ENCODE peak calls at places on chromosomes 7 and 10, in nine cellular contexts. One of them, this sample, is unnamed.

GRCh38 chr7:84193787-84194186 is 802 bp downstream of the SEMA3A start:
- DNase-seq in psoas muscle: no peak
- DNase-seq in upper lobe of right lung: no peak
- DNase-seq in DND-41: no peak
- DNase-seq in tibial nerve: no peak
- DNase-seq in HL-60: no peak
- DNase-seq in nephron progenitor cell: no peak
- DNase-seq in heart left ventricle: no peak
- DNase-seq in GM13977: no peak
- DNase-seq in this sample: no peak

GRCh38 chr7:144738708-144739314 is 97.0 kb downstream of the TPK1 start:
- DNase-seq in psoas muscle: no peak
- DNase-seq in upper lobe of right lung: no peak
- DNase-seq in DND-41: peak; percentile 11
- DNase-seq in tibial nerve: peak; percentile 15
- DNase-seq in HL-60: peak; percentile 2
- DNase-seq in nephron progenitor cell: no peak
- DNase-seq in heart left ventricle: no peak
- DNase-seq in GM13977: peak; percentile 7
- DNase-seq in this sample: no peak

GRCh38 chr10:35789996-35790395 is 147.9 kb upstream of the FZD8 start:
- DNase-seq in psoas muscle: no peak
- DNase-seq in upper lobe of right lung: no peak
- DNase-seq in DND-41: no peak
- DNase-seq in tibial nerve: no peak
- DNase-seq in HL-60: no peak
- DNase-seq in nephron progenitor cell: no peak
- DNase-seq in heart left ventricle: no peak
- DNase-seq in GM13977: no peak
- DNase-seq in this sample: no peak

GRCh38 chr7:100583132-100584045 is 2.5 kb downstream of the LRCH4 start:
- DNase-seq in psoas muscle: peak; percentile 71
- DNase-seq in upper lobe of right lung: peak; percentile 88
- DNase-seq in DND-41: peak; percentile 89
- DNase-seq in tibial nerve: peak; percentile 58
- DNase-seq in HL-60: peak; percentile 97
- DNase-seq in nephron progenitor cell: no peak
- DNase-seq in heart left ventricle: peak; percentile 73
- DNase-seq in GM13977: peak; percentile 62
- DNase-seq in this sample: peak; percentile 30

GRCh38 chr10:572066-572465 is 117.4 kb downstream of the DIP2C start:
- DNase-seq in psoas muscle: no peak
- DNase-seq in upper lobe of right lung: no peak
- DNase-seq in DND-41: no peak
- DNase-seq in tibial nerve: no peak
- DNase-seq in HL-60: no peak
- DNase-seq in nephron progenitor cell: no peak
- DNase-seq in heart left ventricle: no peak
- DNase-seq in GM13977: no peak
- DNase-seq in this sample: no peak

GRCh38 chr7:110168010-110168409 is 922.9 kb upstream of the LRRN3 start:
- DNase-seq in psoas muscle: no peak
- DNase-seq in upper lobe of right lung: no peak
- DNase-seq in DND-41: no peak
- DNase-seq in tibial nerve: no peak
- DNase-seq in HL-60: no peak
- DNase-seq in nephron progenitor cell: no peak
- DNase-seq in heart left ventricle: no peak
- DNase-seq in GM13977: no peak
- DNase-seq in this sample: no peak

GRCh38 chr10:122232781-122233180 is 38.3 kb upstream of the BTBD16 start:
- DNase-seq in psoas muscle: no peak
- DNase-seq in upper lobe of right lung: no peak
- DNase-seq in DND-41: no peak
- DNase-seq in tibial nerve: no peak
- DNase-seq in HL-60: no peak
- DNase-seq in nephron progenitor cell: no peak
- DNase-seq in heart left ventricle: no peak
- DNase-seq in GM13977: no peak
- DNase-seq in this sample: no peak

GRCh38 chr10:102676916-102677315 is 32.6 kb downstream of the TRIM8 start:
- DNase-seq in psoas muscle: no peak
- DNase-seq in upper lobe of right lung: no peak
- DNase-seq in DND-41: no peak
- DNase-seq in tibial nerve: no peak
- DNase-seq in HL-60: no peak
- DNase-seq in nephron progenitor cell: peak; percentile 32
- DNase-seq in heart left ventricle: no peak
- DNase-seq in GM13977: peak; percentile 3
- DNase-seq in this sample: no peak

GRCh38 chr7:111224354-111225231 is 133.7 kb downstream of the LRRN3 start:
- DNase-seq in psoas muscle: no peak
- DNase-seq in upper lobe of right lung: no peak
- DNase-seq in DND-41: no peak
- DNase-seq in tibial nerve: no peak
- DNase-seq in HL-60: no peak
- DNase-seq in nephron progenitor cell: no peak
- DNase-seq in heart left ventricle: no peak
- DNase-seq in GM13977: no peak
- DNase-seq in this sample: no peak

GRCh38 chr10:19956633-19957032 is 140.4 kb downstream of the PLXDC2 start:
- DNase-seq in psoas muscle: no peak
- DNase-seq in upper lobe of right lung: no peak
- DNase-seq in DND-41: no peak
- DNase-seq in tibial nerve: no peak
- DNase-seq in HL-60: no peak
- DNase-seq in nephron progenitor cell: no peak
- DNase-seq in heart left ventricle: no peak
- DNase-seq in GM13977: no peak
- DNase-seq in this sample: no peak

GRCh38 chr7:45407730-45408406 is 166.3 kb upstream of the ADCY1 start:
- DNase-seq in psoas muscle: no peak
- DNase-seq in upper lobe of right lung: no peak
- DNase-seq in DND-41: no peak
- DNase-seq in tibial nerve: no peak
- DNase-seq in HL-60: no peak
- DNase-seq in nephron progenitor cell: no peak
- DNase-seq in heart left ventricle: no peak
- DNase-seq in GM13977: no peak
- DNase-seq in this sample: peak; percentile 55

GRCh38 chr10:13158401-13158800 is 3.0 kb upstream of the MCM10 start:
- DNase-seq in psoas muscle: no peak
- DNase-seq in upper lobe of right lung: no peak
- DNase-seq in DND-41: no peak
- DNase-seq in tibial nerve: no peak
- DNase-seq in HL-60: no peak
- DNase-seq in nephron progenitor cell: peak; percentile 32
- DNase-seq in heart left ventricle: no peak
- DNase-seq in GM13977: no peak
- DNase-seq in this sample: no peak

GRCh38 chr7:16004661-16005060 is 318.2 kb upstream of the MEOX2 start:
- DNase-seq in psoas muscle: no peak
- DNase-seq in upper lobe of right lung: no peak
- DNase-seq in DND-41: no peak
- DNase-seq in tibial nerve: no peak
- DNase-seq in HL-60: no peak
- DNase-seq in nephron progenitor cell: no peak
- DNase-seq in heart left ventricle: no peak
- DNase-seq in GM13977: no peak
- DNase-seq in this sample: no peak

GRCh38 chr7:12244129-12244528 is 33.0 kb downstream of the TMEM106B start:
- DNase-seq in psoas muscle: no peak
- DNase-seq in upper lobe of right lung: peak; percentile 61
- DNase-seq in DND-41: no peak
- DNase-seq in tibial nerve: no peak
- DNase-seq in HL-60: peak; percentile 21
- DNase-seq in nephron progenitor cell: peak; percentile 8
- DNase-seq in heart left ventricle: no peak
- DNase-seq in GM13977: no peak
- DNase-seq in this sample: peak; percentile 32

GRCh38 chr10:69934768-69935167 is 117.9 kb upstream of the MACROH2A2 start:
- DNase-seq in psoas muscle: no peak
- DNase-seq in upper lobe of right lung: no peak
- DNase-seq in DND-41: no peak
- DNase-seq in tibial nerve: no peak
- DNase-seq in HL-60: no peak
- DNase-seq in nephron progenitor cell: no peak
- DNase-seq in heart left ventricle: no peak
- DNase-seq in GM13977: no peak
- DNase-seq in this sample: no peak

GRCh38 chr7:132243463-132243862 is 332.8 kb downstream of the PLXNA4 start:
- DNase-seq in psoas muscle: no peak
- DNase-seq in upper lobe of right lung: no peak
- DNase-seq in DND-41: no peak
- DNase-seq in tibial nerve: no peak
- DNase-seq in HL-60: no peak
- DNase-seq in nephron progenitor cell: no peak
- DNase-seq in heart left ventricle: no peak
- DNase-seq in GM13977: no peak
- DNase-seq in this sample: no peak

GRCh38 chr7:94067047-94067446 is 62.9 kb upstream of the BET1 start:
- DNase-seq in psoas muscle: no peak
- DNase-seq in upper lobe of right lung: no peak
- DNase-seq in DND-41: no peak
- DNase-seq in tibial nerve: no peak
- DNase-seq in HL-60: no peak
- DNase-seq in nephron progenitor cell: no peak
- DNase-seq in heart left ventricle: no peak
- DNase-seq in GM13977: no peak
- DNase-seq in this sample: no peak

DNA sequence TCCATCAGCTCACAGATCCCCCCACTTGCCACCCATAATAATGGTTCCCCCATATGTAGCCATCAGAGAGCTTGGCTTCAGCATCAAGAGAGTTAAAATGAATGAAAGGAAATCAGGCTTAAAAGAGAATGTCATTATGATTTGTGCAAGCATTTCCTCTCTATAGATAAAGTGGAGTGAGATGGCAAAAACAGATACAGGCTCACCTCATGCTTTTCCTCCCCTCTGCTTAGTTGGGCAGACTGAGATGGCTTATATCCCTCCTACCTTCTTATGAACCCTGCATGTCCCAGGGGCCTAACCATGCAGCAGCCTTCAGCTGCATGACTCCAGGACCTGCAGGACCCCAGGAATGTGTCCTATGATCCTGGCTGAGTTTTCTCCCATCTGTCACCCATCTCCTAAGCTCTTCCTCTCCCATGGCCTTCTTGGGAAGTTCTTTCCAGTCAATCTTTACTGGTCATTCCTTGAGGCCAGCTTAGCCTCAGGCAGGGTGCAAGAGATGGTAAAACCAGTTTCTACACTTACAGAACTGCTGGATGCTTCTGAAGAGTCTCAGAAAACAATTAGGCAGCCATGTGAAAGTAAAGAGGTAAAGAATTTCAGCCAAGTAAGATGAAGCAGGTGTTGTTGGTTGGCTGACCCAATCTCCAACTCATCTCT is 159.7 kb downstream of the RTKN2 start:
- DNase-seq in psoas muscle: no peak
- DNase-seq in upper lobe of right lung: no peak
- DNase-seq in DND-41: no peak
- DNase-seq in tibial nerve: no peak
- DNase-seq in HL-60: no peak
- DNase-seq in nephron progenitor cell: no peak
- DNase-seq in heart left ventricle: no peak
- DNase-seq in GM13977: no peak
- DNase-seq in this sample: no peak
- TF ChIP-seq CTCF in psoas muscle: no peak
- TF ChIP-seq CTCF in upper lobe of right lung: no peak
- TF ChIP-seq CTCF in DND-41: no peak
- TF ChIP-seq CTCF in tibial nerve: no peak
- TF ChIP-seq CTCF in HL-60: no peak
- TF ChIP-seq CTCF in nephron progenitor cell: no peak
- TF ChIP-seq CTCF in heart left ventricle: no peak
- TF ChIP-seq CTCF in GM13977: no peak
- TF ChIP-seq CTCF in this sample: no peak

DNA sequence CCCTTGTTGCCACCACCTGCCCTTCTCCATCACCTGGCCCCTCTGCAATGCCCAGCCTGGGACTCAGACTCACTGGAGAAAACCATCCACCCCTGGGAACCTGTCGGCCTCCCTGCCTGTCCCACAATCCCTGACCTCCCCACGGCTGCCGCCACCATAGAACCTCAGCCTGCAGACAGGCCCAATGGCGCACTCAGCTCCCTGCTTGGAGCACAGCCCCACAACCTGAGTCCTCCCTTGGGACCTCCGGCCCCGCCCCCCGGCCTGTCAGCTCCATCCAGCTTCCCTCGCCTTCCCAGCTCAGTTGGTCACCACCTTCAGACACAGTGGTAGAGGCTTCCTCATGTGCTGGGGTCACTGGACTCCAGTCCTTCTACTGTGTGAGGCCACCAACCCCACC is 41.1 kb downstream of the PARP12 start:
- DNase-seq in psoas muscle: no peak
- DNase-seq in upper lobe of right lung: no peak
- DNase-seq in DND-41: no peak
- DNase-seq in tibial nerve: no peak
- DNase-seq in HL-60: no peak
- DNase-seq in nephron progenitor cell: no peak
- DNase-seq in heart left ventricle: no peak
- DNase-seq in GM13977: no peak
- DNase-seq in this sample: no peak
- TF ChIP-seq CTCF in psoas muscle: no peak
- TF ChIP-seq CTCF in upper lobe of right lung: no peak
- TF ChIP-seq CTCF in DND-41: no peak
- TF ChIP-seq CTCF in tibial nerve: no peak
- TF ChIP-seq CTCF in HL-60: no peak
- TF ChIP-seq CTCF in nephron progenitor cell: no peak
- TF ChIP-seq CTCF in heart left ventricle: no peak
- TF ChIP-seq CTCF in GM13977: no peak
- TF ChIP-seq CTCF in this sample: no peak

GRCh38 chr7:157474685-157475084 is 137.9 kb downstream of the DNAJB6 start:
- DNase-seq in psoas muscle: no peak
- DNase-seq in upper lobe of right lung: peak; percentile 66
- DNase-seq in DND-41: peak; percentile 33
- DNase-seq in tibial nerve: no peak
- DNase-seq in HL-60: peak; percentile 20
- DNase-seq in nephron progenitor cell: peak; percentile 38
- DNase-seq in heart left ventricle: no peak
- DNase-seq in GM13977: no peak
- DNase-seq in this sample: peak; percentile 60
- TF ChIP-seq CTCF in psoas muscle: peak; percentile 25
- TF ChIP-seq CTCF in upper lobe of right lung: peak; percentile 24
- TF ChIP-seq CTCF in DND-41: peak; percentile 56
- TF ChIP-seq CTCF in tibial nerve: no peak
- TF ChIP-seq CTCF in HL-60: peak; percentile 24
- TF ChIP-seq CTCF in nephron progenitor cell: peak; percentile 20
- TF ChIP-seq CTCF in heart left ventricle: no peak
- TF ChIP-seq CTCF in GM13977: peak; percentile 47
- TF ChIP-seq CTCF in this sample: peak; percentile 58

DNA sequence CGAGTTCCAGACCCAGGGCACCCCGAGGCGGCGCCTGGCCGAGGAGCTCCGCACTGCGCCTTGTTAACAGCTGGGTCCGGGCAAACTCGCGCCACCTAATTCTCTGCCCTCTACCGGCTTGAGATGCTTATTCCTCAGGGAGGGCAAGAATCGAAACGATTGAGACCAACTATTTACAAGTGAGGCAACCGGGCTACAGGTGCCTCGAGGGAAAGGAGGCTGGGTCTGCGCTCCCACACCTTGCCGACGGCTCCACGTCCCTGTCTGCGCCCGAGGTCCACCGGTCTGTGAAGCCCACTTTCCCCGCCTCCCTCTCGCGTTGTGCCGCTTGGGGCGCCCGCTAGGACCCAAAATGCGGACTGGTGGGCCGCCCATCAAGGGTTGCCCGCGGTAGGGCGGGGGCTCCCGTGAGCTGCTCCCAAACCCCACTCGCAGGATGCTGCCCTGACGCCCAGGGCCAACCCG is 527 bp downstream of the AKR1B1 start:
- DNase-seq in psoas muscle: peak; percentile 76
- DNase-seq in upper lobe of right lung: peak; percentile 78
- DNase-seq in DND-41: peak; percentile 58
- DNase-seq in tibial nerve: peak; percentile 29
- DNase-seq in HL-60: peak; percentile 18
- DNase-seq in nephron progenitor cell: peak; percentile 70
- DNase-seq in heart left ventricle: peak; percentile 64
- DNase-seq in GM13977: peak; percentile 75
- DNase-seq in this sample: peak; percentile 78
- TF ChIP-seq CTCF in psoas muscle: no peak
- TF ChIP-seq CTCF in upper lobe of right lung: peak; percentile 29
- TF ChIP-seq CTCF in DND-41: peak; percentile 50
- TF ChIP-seq CTCF in tibial nerve: no peak
- TF ChIP-seq CTCF in HL-60: no peak
- TF ChIP-seq CTCF in nephron progenitor cell: no peak
- TF ChIP-seq CTCF in heart left ventricle: peak; percentile 23
- TF ChIP-seq CTCF in GM13977: peak; percentile 11
- TF ChIP-seq CTCF in this sample: no peak